ENCODE peak calls at places on chromosomes 13 and 19, in eight cellular contexts. O, Z, I, T, Q, X, H and W are unnamed samples.

GRCh38 chr19:2775556-2776430 is 7.3 kb downstream of the SGTA start:
- DNase-seq in O (peak; percentile 62), Z (peak; percentile 68), I (peak; percentile 54), T (no peak), Q (peak; percentile 70), X (no peak), H (no peak), W (no peak)

GRCh38 chr13:40477623-40478608 is 188.5 kb downstream of the FOXO1 start:
- DNase-seq in O (peak; percentile 12), Z (peak; percentile 50), I (peak; percentile 53), T (peak; percentile 54), Q (no peak), X (no peak), H (no peak), W (no peak)

GRCh38 chr13:107373551-107373950 is 805.6 kb upstream of the ARGLU1 start:
- DNase-seq in O (peak; percentile 77), Z (no peak), I (no peak), T (no peak), Q (no peak), X (no peak), H (no peak), W (peak; percentile 13)

GRCh38 chr19:2273356-2274184 is 8.4 kb downstream of the PEAK3 start:
- DNase-seq in O (peak; percentile 38), Z (peak; percentile 75), I (peak; percentile 78), T (peak; percentile 97), Q (peak; percentile 79), X (peak; percentile 73), H (peak; percentile 30), W (no peak)

GRCh38 chr19:33175886-33176669 is 18.1 kb upstream of the LRP3 start:
- DNase-seq in O (peak; percentile 36), Z (no peak), I (peak; percentile 30), T (peak; percentile 17), Q (no peak), X (no peak), H (no peak), W (no peak)

GRCh38 chr13:93304868-93305613 is 78.4 kb downstream of the GPC6 start:
- DNase-seq in O (no peak), Z (no peak), I (no peak), T (no peak), Q (no peak), X (no peak), H (no peak), W (no peak)

GRCh38 chr13:75704942-75705320 is 68.8 kb downstream of the LMO7 start:
- DNase-seq in O (no peak), Z (no peak), I (peak; percentile 71), T (no peak), Q (no peak), X (no peak), H (no peak), W (no peak)

GRCh38 chr19:41845001-41845050 is at the start of gene DMRTC2:
- DNase-seq in O (no peak), Z (no peak), I (no peak), T (no peak), Q (no peak), X (no peak), H (no peak), W (no peak)